ENCODE peak calls at places on chromosomes 6 and 20, in seven cellular contexts. O is H1, M is HCT116, V is GM12878, E is SK-N-SH, B is K562, T is HepG2. Z is an unnamed sample.
A peak's percentile ranks its signal among the peaks of the same experiment; 100 is the strongest.

GRCh38 chr6:169778646-169779045 is 27.2 kb downstream of the ERMARD start:
- DNase-seq in V (no peak), B (no peak), E (no peak), O (no peak), M (no peak), T (no peak), Z (no peak)

GRCh38 chr6:37074053-37074827 is 68.8 kb downstream of the FGD2 start:
- DNase-seq in T (no peak), V (no peak), M (no peak), E (no peak), O (no peak), B (no peak), Z (no peak)

GRCh38 chr20:56515657-56516381 is 8.7 kb upstream of the FAM209A start:
- DNase-seq in T (no peak), O (no peak), V (no peak), M (no peak), E (peak; percentile 17), B (peak; percentile 5), Z (no peak)

GRCh38 chr6:83057705-83058321 is 7.8 kb downstream of the UBE3D start:
- DNase-seq in M (peak; percentile 22), T (peak; percentile 42), O (no peak), B (peak; percentile 57), E (peak; percentile 57), V (no peak), Z (no peak)

GRCh38 chr6:133368664-133369063 is 127.5 kb downstream of the EYA4 start:
- DNase-seq in E (peak; percentile 15), V (no peak), M (peak; percentile 12), B (no peak), T (peak; percentile 22), O (no peak), Z (no peak)

GRCh38 chr6:32291549-32291948 is 67.7 kb upstream of the NOTCH4 start:
- DNase-seq in O (no peak), V (no peak), E (no peak), T (no peak), M (no peak), B (no peak), Z (no peak)

GRCh38 chr20:60137657-60138245 is 179.5 kb downstream of the CDH26 start:
- DNase-seq in T (no peak), M (peak; percentile 0), V (no peak), B (peak; percentile 14), O (peak; percentile 5), E (no peak), Z (no peak)

GRCh38 chr6:16523550-16524379 is 237.5 kb downstream of the ATXN1 start:
- DNase-seq in O (no peak), T (no peak), M (no peak), B (no peak), V (no peak), E (no peak), Z (no peak)

GRCh38 chr6:139549561-139550070 is 175.2 kb upstream of the CITED2 start:
- DNase-seq in V (no peak), B (no peak), O (no peak), E (no peak), T (no peak), M (no peak), Z (no peak)

GRCh38 chr6:160388922-160389321 is 40.7 kb downstream of the SLC22A3 start:
- DNase-seq in B (no peak), V (no peak), E (no peak), M (no peak), T (no peak), O (no peak), Z (no peak)

GRCh38 chr20:44154521-44155001 is 32.4 kb downstream of the JPH2 start:
- DNase-seq in B (no peak), T (no peak), V (no peak), O (no peak), E (no peak), M (no peak), Z (no peak)

GRCh38 chr6:21678990-21679389 is 85.4 kb downstream of the SOX4 start:
- DNase-seq in O (no peak), E (no peak), B (peak; percentile 6), V (no peak), M (no peak), T (peak; percentile 43), Z (no peak)

GRCh38 chr6:109457596-109457996 is 2.0 kb upstream of the MICAL1 start:
- DNase-seq in B (no peak), E (no peak), T (no peak), V (no peak), M (no peak), O (no peak), Z (no peak)

GRCh38 chr6:25971187-25971811 is 8.7 kb downstream of the TRIM38 start:
- DNase-seq in V (no peak), T (peak; percentile 29), M (peak; percentile 73), E (no peak), B (peak; percentile 87), O (no peak), Z (peak; percentile 77)

GRCh38 chr6:2760882-2761842 is 4.0 kb upstream of the WRNIP1 start:
- DNase-seq in O (no peak), E (no peak), M (no peak), V (no peak), T (no peak), B (peak; percentile 49), Z (no peak)

GRCh38 chr20:2873747-2874041 is 413 bp downstream of the PTPRA start:
- DNase-seq in E (peak; percentile 88), T (peak; percentile 55), M (no peak), V (no peak), B (no peak), O (no peak), Z (no peak)

GRCh38 chr20:53773792-53774371 is 180.2 kb upstream of the ZNF217 start:
- DNase-seq in T (peak; percentile 66), E (no peak), O (no peak), B (no peak), M (peak; percentile 60), V (no peak), Z (peak; percentile 81)

GRCh38 chr6:161788531-161788930 is 514.7 kb upstream of the AGPAT4 start:
- DNase-seq in E (no peak), M (no peak), V (no peak), B (no peak), O (no peak), T (no peak), Z (no peak)

GRCh38 chr6:1310628-1311399 is 1.1 kb upstream of the FOXQ1 start:
- DNase-seq in V (no peak), T (peak; percentile 89), B (no peak), O (no peak), E (no peak), M (peak; percentile 16), Z (no peak)

GRCh38 chr6:2781685-2782355 is 16.6 kb downstream of the WRNIP1 start:
- DNase-seq in V (no peak), B (no peak), E (no peak), T (no peak), M (no peak), O (no peak), Z (no peak)

GRCh38 chr20:59194023-59194935 is 30.7 kb downstream of the ZNF831 start:
- DNase-seq in M (no peak), O (no peak), B (no peak), E (no peak), V (no peak), T (no peak), Z (no peak)

GRCh38 chr20:18637296-18637695 is 49.4 kb downstream of the DTD1 start:
- DNase-seq in T (no peak), V (no peak), M (no peak), E (no peak), O (no peak), B (no peak), Z (no peak)
- TF ChIP-seq POLR2AphosphoS5 in T (no peak), V (no peak), M (no peak), E (no peak), O (no peak), B (no peak), Z (no peak)

GRCh38 chr6:168700880-168701279 is 259.9 kb downstream of the SMOC2 start:
- DNase-seq in T (no peak), M (no peak), B (no peak), O (no peak), E (no peak), V (no peak), Z (no peak)

GRCh38 chr6:168695701-168696100 is 254.7 kb downstream of the SMOC2 start:
- DNase-seq in E (no peak), B (no peak), M (no peak), O (peak; percentile 60), T (no peak), V (no peak), Z (no peak)

GRCh38 chr6:168703970-168704369 is 263.0 kb downstream of the SMOC2 start:
- DNase-seq in V (no peak), M (no peak), E (no peak), T (no peak), B (no peak), O (no peak), Z (no peak)

GRCh38 chr6:168698923-168699322 is 257.9 kb downstream of the SMOC2 start:
- DNase-seq in O (no peak), B (no peak), E (no peak), T (no peak), V (no peak), M (no peak), Z (no peak)

DNA sequence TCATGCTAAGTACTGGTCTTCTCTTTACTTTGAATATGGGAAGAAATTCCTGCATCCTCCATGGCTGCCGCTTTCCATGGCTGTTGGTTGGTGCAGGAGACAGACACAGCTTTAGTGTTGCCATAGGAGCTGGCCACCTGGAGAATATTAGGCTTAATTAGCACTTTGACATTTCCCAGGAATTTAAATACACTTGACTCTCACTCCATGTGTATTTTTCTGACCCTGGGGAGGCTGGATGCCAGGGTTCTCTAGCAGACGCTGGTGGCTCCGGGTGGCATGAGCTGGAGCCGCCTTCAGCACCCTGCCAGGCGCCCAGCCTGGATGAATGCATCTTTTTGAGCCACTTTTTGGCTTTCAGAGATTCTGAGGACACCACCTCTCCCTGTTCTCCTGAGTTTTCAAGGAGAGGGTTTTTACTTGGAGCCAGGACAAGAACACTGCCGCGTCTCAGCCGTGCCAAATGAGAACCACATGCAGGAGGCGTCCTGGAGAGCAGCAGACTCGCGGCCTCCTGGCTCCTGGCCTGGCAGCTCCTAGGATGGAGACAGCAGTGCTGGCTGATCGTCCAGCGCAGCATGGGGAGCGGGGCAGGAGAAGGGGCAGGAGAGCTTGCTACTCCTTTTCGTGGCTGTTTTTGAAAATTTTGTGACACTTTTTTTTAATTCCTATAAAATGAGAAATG is 258.8 kb downstream of the SMOC2 start:
- DNase-seq in V (no peak), E (peak; percentile 79), O (no peak), B (no peak), M (no peak), T (no peak), Z (no peak)
- TF ChIP-seq SIN3A in V (no peak), E (no peak), O (no peak), B (no peak), M (no peak), T (no peak), Z (no peak)

DNA sequence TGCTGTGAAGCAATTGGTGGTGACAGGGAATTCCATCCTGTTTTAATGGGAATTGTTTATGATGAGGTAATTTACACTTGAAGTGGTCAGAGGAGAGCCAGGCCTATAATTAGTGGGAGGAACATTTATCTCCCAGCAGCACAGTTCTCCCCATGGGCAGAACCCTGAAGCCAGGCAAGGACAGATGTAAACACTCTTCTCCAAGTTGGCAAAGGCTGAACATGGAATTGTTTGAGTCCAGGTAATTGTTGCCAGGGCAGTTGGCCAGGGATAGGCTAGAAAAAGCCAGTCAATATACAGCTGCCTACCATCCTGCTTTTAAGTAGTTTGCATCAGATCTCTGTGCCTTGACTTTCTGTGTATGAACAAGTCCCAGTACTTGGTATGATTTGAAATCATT is 789.7 kb downstream of the FRK start:
- DNase-seq in T (no peak), E (no peak), B (no peak), V (no peak), O (no peak), M (no peak), Z (no peak)
- H3K27ac ChIP-seq in T (no peak overlapping the region), E (no peak overlapping the region), B (no peak overlapping the region), V (no peak overlapping the region), O (no peak overlapping the region), M (no peak overlapping the region), Z (no peak overlapping the region)

GRCh38 chr20:47320990-47321805 is 35.3 kb downstream of the ZMYND8 start:
- DNase-seq in V (no peak), M (no peak), E (no peak), B (no peak), O (no peak), T (peak; percentile 99), Z (no peak)
- TF ChIP-seq POLR2AphosphoS5 in V (no peak), M (no peak), E (no peak), B (peak; percentile 13), O (no peak), T (no peak), Z (no peak)